ENCODE peak calls at places on chromosomes 16 and 17, in nine cellular contexts. B, X, U, E, V, J, Z, L and A are unnamed samples.

GRCh38 chr16:57892041-57892440 is 78.9 kb downstream of the CNGB1 start:
- DNase-seq in B (no peak), X (no peak), Z (no peak), J (peak; percentile 25), V (no peak), E (no peak), U (peak; percentile 81), L (no peak), A (no peak)

GRCh38 chr17:80313160-80313829 is 52.6 kb downstream of the RNF213 start:
- DNase-seq in X (no peak), Z (no peak), L (no peak), U (no peak), B (no peak), E (no peak), V (no peak), J (no peak), A (no peak)

GRCh38 chr16:22624759-22625533 is 114.3 kb downstream of the NPIPB5 start:
- DNase-seq in E (no peak), Z (no peak), B (no peak), L (no peak), X (no peak), U (peak; percentile 56), J (no peak), V (no peak), A (no peak)

GRCh38 chr16:1778200-1779179 is 3.9 kb downstream of the SPSB3 start:
- DNase-seq in J (no peak), U (no peak), V (no peak), X (no peak), Z (no peak), L (no peak), B (no peak), E (peak; percentile 24), A (no peak)

GRCh38 chr17:34173221-34173620 is 81.9 kb upstream of the CCL2 start:
- DNase-seq in X (no peak), Z (no peak), E (no peak), L (no peak), B (no peak), J (peak; percentile 47), U (no peak), V (no peak), A (no peak)

GRCh38 chr16:86378128-86378527 is 132.2 kb upstream of the FOXF1 start:
- DNase-seq in L (no peak), E (no peak), X (no peak), B (no peak), Z (no peak), U (no peak), J (no peak), V (no peak), A (no peak)

GRCh38 chr17:46045639-46046038 is 46.6 kb downstream of the STH start:
- DNase-seq in Z (no peak), L (no peak), X (no peak), J (no peak), V (no peak), B (no peak), U (no peak), E (no peak), A (no peak)

GRCh38 chr17:30380106-30380420 is 1.3 kb downstream of the CPD start:
- DNase-seq in B (no peak), J (peak; percentile 31), X (no peak), V (no peak), E (no peak), U (no peak), L (no peak), Z (no peak), A (no peak)

GRCh38 chr16:26987631-26988030 is 79.1 kb upstream of the C16orf82 start:
- DNase-seq in X (no peak), E (no peak), U (peak; percentile 88), B (no peak), L (no peak), Z (no peak), V (no peak), J (peak; percentile 2), A (no peak)

GRCh38 chr16:67783353-67783725 is 23.0 kb downstream of the RANBP10 start:
- DNase-seq in L (no peak), Z (no peak), X (no peak), B (no peak), V (no peak), U (no peak), E (no peak), J (no peak), A (no peak)

DNA sequence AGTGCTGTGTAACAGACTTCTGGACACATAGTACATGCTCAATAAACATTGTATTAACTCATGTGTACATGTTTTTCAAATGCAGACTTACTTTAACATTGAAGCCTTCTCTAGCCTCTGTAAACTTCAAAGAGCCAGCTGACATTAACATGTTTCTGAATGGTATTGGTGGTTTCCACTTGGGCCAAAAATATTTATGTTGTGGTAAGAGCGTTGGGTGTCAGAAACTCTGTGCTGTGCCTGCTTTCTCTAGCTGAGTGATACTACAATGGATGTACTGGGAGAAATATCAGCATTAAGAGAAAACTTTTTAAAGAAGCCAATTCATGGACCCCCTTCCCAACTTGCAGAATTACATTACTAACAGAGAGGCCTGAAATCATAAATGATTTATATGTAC is 1951.7 kb downstream of the TP53TG3F start:
- DNase-seq in L (no peak), J (no peak), X (no peak), U (no peak), B (no peak), E (no peak), V (no peak), Z (no peak), A (no peak)
- H3K9me3 ChIP-seq in L (no peaks in the 10 kb centered on the region), J (peaks cover 11% of the 10 kb centered on the region), X (no peaks in the 10 kb centered on the region), U (no peaks in the 10 kb centered on the region), B (no peaks in the 10 kb centered on the region), E (no peaks in the 10 kb centered on the region), V (peaks cover 6% of the 10 kb centered on the region), Z (no peaks in the 10 kb centered on the region), A (no peaks in the 10 kb centered on the region)

GRCh38 chr16:15980329-15980728 is 30.9 kb downstream of the ABCC1 start:
- DNase-seq in U (no peak), J (no peak), X (no peak), E (no peak), Z (no peak), V (no peak), B (no peak), L (no peak), A (no peak)
- H3K9me3 ChIP-seq in U (peaks cover 43% of the 10 kb centered on the region), J (peaks cover 8% of the 10 kb centered on the region), X (no peaks in the 10 kb centered on the region), E (no peaks in the 10 kb centered on the region), Z (no peaks in the 10 kb centered on the region), V (peaks cover 9% of the 10 kb centered on the region), B (peaks cover 5% of the 10 kb centered on the region), L (peaks cover 17% of the 10 kb centered on the region), A (no peaks in the 10 kb centered on the region)

GRCh38 chr17:73435412-73435811 is 123.6 kb upstream of the CDC42EP4 start:
- DNase-seq in Z (no peak), E (no peak), V (no peak), X (no peak), J (no peak), L (no peak), B (no peak), U (no peak), A (no peak)

GRCh38 chr17:73439597-73439996 is 127.8 kb upstream of the CDC42EP4 start:
- DNase-seq in V (no peak), U (no peak), E (no peak), L (no peak), J (no peak), B (no peak), X (no peak), Z (no peak), A (no peak)

GRCh38 chr17:73436966-73437365 is 125.2 kb upstream of the CDC42EP4 start:
- DNase-seq in L (no peak), J (no peak), V (no peak), Z (no peak), E (no peak), X (no peak), U (no peak), B (no peak), A (no peak)

GRCh38 chr17:73434154-73434553 is 122.4 kb upstream of the CDC42EP4 start:
- DNase-seq in Z (no peak), V (no peak), L (no peak), U (no peak), E (no peak), B (no peak), X (no peak), J (no peak), A (no peak)

GRCh38 chr17:73437826-73438225 is 126.0 kb upstream of the CDC42EP4 start:
- DNase-seq in Z (no peak), J (no peak), L (no peak), U (no peak), B (no peak), V (no peak), E (no peak), X (no peak), A (no peak)
- H3K9me3 ChIP-seq in Z (no peaks in the 10 kb centered on the region), J (no peaks in the 10 kb centered on the region), L (no peaks in the 10 kb centered on the region), U (no peaks in the 10 kb centered on the region), B (no peaks in the 10 kb centered on the region), V (no peaks in the 10 kb centered on the region), E (no peaks in the 10 kb centered on the region), X (no peaks in the 10 kb centered on the region), A (no peaks in the 10 kb centered on the region)

GRCh38 chr16:88293097-88293496 is 89.7 kb upstream of the ZNF469 start:
- DNase-seq in Z (no peak), X (no peak), V (no peak), L (no peak), J (no peak), B (no peak), U (no peak), E (no peak), A (no peak)

GRCh38 chr16:88289001-88289400 is 93.8 kb upstream of the ZNF469 start:
- DNase-seq in V (no peak), Z (no peak), J (no peak), X (no peak), B (no peak), L (no peak), U (no peak), E (no peak), A (no peak)

GRCh38 chr16:88289549-88290344 is 93.0 kb upstream of the ZNF469 start:
- DNase-seq in J (peak; percentile 33), L (no peak), B (no peak), V (no peak), X (no peak), U (no peak), Z (no peak), E (no peak), A (no peak)

GRCh38 chr16:88292007-88292940 is 90.5 kb upstream of the ZNF469 start:
- DNase-seq in U (no peak), V (no peak), B (no peak), L (no peak), J (no peak), X (no peak), E (no peak), Z (no peak), A (no peak)

DNA sequence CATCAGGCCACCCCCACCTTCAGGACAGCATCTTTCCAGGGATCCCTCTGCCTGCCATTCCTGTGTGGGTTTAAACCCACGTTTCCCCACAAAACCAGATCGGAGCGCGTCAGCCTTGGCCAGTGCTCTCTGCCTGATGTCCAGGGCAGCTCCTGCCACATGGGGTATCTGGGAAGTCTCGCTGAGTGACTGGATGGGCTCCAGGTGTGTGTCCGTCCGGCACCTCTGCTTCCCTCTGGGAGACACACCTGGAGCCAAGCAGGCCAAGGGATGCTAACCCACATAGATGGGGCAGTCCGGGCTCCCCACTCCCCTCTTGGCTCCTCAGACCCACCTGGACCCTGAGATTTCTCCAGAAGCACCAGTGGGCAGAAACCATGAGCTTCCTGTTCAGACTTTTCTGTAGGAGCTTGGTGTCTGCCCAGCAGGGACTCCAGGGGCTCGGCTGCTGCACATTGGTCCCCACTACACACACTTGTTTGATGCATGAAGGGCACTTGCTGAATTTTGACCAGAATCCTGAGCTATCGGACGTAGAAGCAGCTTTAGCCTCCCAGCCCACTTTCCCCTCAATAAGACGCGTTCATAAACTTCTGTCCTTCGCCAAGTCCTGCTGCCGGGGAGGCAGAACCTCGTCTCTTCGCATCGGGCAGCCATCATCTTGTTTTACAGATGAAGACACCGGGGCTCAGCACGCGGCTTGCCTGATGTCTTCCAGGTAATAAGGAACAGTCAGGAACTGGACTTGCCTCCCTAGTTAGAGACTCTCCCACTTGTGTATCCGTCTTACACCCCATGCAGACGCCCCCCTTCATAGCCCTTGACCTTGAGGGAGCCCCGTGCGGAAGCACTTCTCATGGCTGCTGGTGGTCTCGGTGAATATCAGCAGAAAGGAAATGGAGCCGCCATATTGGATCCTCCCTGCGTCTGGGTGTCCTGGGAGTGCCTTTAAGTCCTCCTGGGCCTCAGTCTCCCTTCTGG is 91.6 kb upstream of the ZNF469 start:
- DNase-seq in E (no peak), Z (no peak), V (no peak), J (no peak), L (no peak), X (no peak), U (no peak), B (no peak), A (no peak)
- H3K9me3 ChIP-seq in E (no peaks in the 10 kb centered on the region), Z (no peaks in the 10 kb centered on the region), V (peaks cover 15% of the 10 kb centered on the region), J (peaks cover 24% of the 10 kb centered on the region), L (no peaks in the 10 kb centered on the region), X (peaks cover 4% of the 10 kb centered on the region), U (peaks cover 2% of the 10 kb centered on the region), B (no peaks in the 10 kb centered on the region), A (no peaks in the 10 kb centered on the region)